ENCODE peak calls at places on chromosomes 5 and 9, in seven cellular contexts. Z, E, M, Q, U, N and S are unnamed samples.

GRCh38 chr5:176540956-176541337 is 3.7 kb upstream of the RNF44 start:
- DNase-seq in Z (no peak), E (no peak), M (no peak), Q (no peak), U (no peak), N (no peak), S (no peak)

GRCh38 chr9:22446589-22446949 is at the start of gene DMRTA1:
- DNase-seq in Z (no peak), E (peak; percentile 94), M (no peak), Q (no peak), U (no peak), N (peak; percentile 87), S (peak; percentile 94)

GRCh38 chr5:42923710-42924109 is 112.0 kb upstream of the SELENOP start:
- DNase-seq in Z (no peak), E (no peak), M (no peak), Q (no peak), U (no peak), N (no peak), S (no peak)

GRCh38 chr9:92247981-92248380 is 45.5 kb downstream of the IARS1 start:
- DNase-seq in Z (peak; percentile 73), E (no peak), M (no peak), Q (no peak), U (no peak), N (no peak), S (no peak)

GRCh38 chr9:107906074-107906473 is 416.5 kb upstream of the KLF4 start:
- DNase-seq in Z (no peak), E (no peak), M (no peak), Q (no peak), U (no peak), N (no peak), S (no peak)

GRCh38 chr5:392431-392988 is 50.5 kb upstream of the EXOC3 start:
- DNase-seq in Z (no peak), E (peak; percentile 66), M (no peak), Q (peak; percentile 49), U (peak; percentile 95), N (peak; percentile 25), S (no peak)

GRCh38 chr5:9173281-9174048 is 372.4 kb downstream of the SEMA5A start:
- DNase-seq in Z (no peak), E (no peak), M (no peak), Q (no peak), U (no peak), N (no peak), S (peak; percentile 50)

GRCh38 chr5:133848306-133848924 is 120.0 kb downstream of the C5orf15 start:
- DNase-seq in Z (peak; percentile 20), E (no peak), M (no peak), Q (no peak), U (no peak), N (peak; percentile 74), S (no peak)

GRCh38 chr5:178341091-178341960 is 108.7 kb upstream of the PHYKPL start:
- DNase-seq in Z (no peak), E (no peak), M (no peak), Q (no peak), U (no peak), N (no peak), S (no peak)

GRCh38 chr9:15622596-15622995 is 69.8 kb downstream of the CCDC171 start:
- DNase-seq in Z (no peak), E (no peak), M (no peak), Q (no peak), U (no peak), N (no peak), S (no peak)

GRCh38 chr9:137740311-137740710 is 121.5 kb downstream of the EHMT1 start:
- DNase-seq in Z (no peak), E (no peak), M (no peak), Q (no peak), U (no peak), N (no peak), S (no peak)

GRCh38 chr5:113866763-113867162 is 353.3 kb downstream of the YTHDC2 start:
- DNase-seq in Z (no peak), E (no peak), M (no peak), Q (no peak), U (no peak), N (no peak), S (no peak)

GRCh38 chr9:134785325-134786108 is 95.1 kb upstream of the FCN2 start:
- DNase-seq in Z (no peak), E (no peak), M (no peak), Q (no peak), U (no peak), N (no peak), S (no peak)

GRCh38 chr9:134781895-134782294 is 98.7 kb upstream of the FCN2 start:
- DNase-seq in Z (no peak), E (no peak), M (peak; percentile 23), Q (peak; percentile 75), U (no peak), N (no peak), S (no peak)

GRCh38 chr9:134782921-134783698 is 97.5 kb upstream of the FCN2 start:
- DNase-seq in Z (no peak), E (no peak), M (no peak), Q (peak; percentile 42), U (peak; percentile 32), N (no peak), S (no peak)

GRCh38 chr9:134784612-134785305 is 95.9 kb upstream of the FCN2 start:
- DNase-seq in Z (no peak), E (no peak), M (no peak), Q (no peak), U (no peak), N (no peak), S (no peak)

DNA sequence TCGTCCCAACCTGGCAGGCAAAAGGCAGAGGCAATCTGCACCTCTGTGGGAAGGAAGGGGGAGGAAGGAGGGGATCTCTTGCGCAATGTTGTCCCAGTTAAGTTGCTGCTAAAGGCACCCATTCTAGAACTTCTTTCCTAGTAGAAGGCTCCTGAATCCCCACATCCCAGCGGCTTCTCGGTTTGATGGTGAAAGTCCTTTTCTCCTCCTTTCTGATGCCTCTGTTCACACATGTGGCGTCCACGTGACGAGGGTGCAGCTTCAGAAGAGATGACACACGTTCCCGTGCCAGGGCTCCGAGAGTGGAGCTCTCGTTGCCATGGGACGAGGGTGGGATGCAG is 96.9 kb upstream of the FCN2 start:
- DNase-seq in Z (no peak), E (no peak), M (no peak), Q (no peak), U (no peak), N (no peak), S (no peak)
- H3K27ac ChIP-seq in Z (no peak overlapping the region), E (no peak overlapping the region), M (no peak overlapping the region), Q (no peak overlapping the region), U (no peak overlapping the region), N (peak overlapping the region; percentile 29), S (peak overlapping the region; percentile 29)

DNA sequence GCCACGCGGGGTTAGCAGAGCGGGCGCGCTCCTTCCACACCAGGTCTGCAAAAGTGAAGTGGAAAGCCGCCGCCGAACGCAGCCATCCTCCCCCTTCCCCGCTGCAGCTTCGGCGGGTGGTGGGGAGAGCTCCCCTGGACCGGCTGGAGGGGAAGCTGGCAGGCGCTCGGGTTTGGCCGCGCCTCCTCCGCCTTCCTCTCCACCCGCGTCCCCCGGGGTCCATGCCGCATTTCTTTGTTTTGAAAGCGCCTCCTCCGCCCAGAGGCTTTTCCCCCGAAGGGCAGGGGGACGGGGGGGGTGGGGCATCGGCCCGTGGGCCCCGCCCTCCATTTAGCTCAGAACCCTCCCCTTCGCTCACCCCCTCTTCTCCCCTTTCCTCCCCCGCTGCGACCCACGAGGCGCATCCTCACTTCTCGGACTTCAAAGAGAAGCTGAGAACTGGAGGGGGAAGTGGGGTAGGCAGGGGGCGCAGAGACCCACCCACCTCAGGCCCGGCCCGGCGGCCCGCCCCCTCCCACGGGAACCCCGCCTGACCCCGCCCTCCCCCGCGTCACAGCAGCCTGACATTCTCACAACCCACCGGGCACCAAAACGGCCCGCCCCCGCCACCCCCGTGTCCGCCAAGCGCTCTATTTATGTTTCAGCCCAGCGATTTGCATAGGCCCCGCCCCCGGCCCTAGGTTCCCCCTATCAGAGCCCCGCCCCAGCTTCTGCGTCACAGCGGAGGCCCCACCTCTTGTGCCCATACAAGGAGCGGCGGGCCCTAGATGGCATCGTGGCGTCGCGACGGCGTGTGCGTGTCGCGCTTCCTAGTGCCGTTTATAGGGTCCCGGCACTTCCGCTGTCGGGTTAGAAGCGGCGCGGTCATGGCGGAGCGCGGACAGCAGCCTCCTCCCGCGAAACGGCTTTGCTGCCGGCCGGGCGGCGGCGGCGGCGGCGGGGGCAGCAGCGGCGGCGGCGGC is at the start of gene ZSWIM6:
- DNase-seq in Z (peak; percentile 85), E (peak; percentile 99), M (peak; percentile 97), Q (peak; percentile 97), U (peak; percentile 62), N (peak; percentile 100), S (peak; percentile 100)
- TF ChIP-seq EP300 in Z (no peak), E (peak; percentile 85), M (no peak), Q (peak; percentile 12), U (no peak), N (peak; percentile 24), S (no peak)

DNA sequence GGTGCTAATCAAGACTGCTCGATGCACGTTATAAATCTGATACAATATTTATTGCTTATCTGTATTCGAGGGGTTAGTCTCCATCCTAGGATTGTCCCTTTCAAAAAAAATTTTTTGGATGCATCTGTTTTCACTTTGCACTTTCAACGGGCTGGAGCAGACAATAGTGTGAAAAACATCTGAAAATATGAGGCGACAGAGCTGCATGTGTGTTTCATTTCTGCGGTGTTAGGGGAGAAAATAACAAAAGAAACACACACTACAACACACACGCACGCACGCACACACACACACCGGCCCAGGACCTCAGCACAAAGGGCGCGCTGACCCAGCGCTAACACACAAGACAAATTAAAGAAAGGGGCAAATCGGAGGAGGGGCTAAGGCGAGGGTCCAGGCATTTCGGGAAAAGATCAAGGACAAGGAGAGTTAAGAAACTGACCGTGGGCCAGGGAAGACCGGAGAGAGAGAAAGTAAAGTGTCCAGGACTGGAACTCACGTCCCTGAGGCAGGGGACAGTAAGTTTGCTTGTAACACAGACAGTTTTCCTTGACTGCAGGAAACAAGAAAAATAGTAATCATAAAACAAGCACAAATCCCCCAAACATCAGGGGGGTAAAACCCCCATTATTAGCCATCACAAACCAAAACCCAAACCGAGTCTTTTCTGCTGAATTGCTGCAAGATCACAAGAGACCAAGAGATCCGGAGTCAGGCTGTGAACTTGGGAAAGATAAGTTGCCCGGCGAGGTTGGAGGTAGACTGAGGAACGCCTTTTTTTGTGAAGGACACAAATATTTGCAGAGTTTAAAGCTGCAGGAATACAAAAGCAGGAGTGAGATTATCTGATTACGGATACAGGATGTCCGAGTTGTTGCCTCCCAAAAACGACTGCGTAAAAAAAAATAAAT is 302.1 kb downstream of the PARP8 start:
- DNase-seq in Z (no peak), E (no peak), M (no peak), Q (peak; percentile 52), U (no peak), N (no peak), S (no peak)
- TF ChIP-seq POLR2AphosphoS5 in Z (no peak), E (no peak), M (no peak), Q (no peak), U (no peak), N (no peak), S (no peak)

GRCh38 chr9:98879958-98880300 is 63.8 kb upstream of the COL15A1 start:
- DNase-seq in Z (no peak), E (no peak), M (no peak), Q (no peak), U (no peak), N (no peak), S (no peak)

GRCh38 chr9:98882569-98882923 is 61.2 kb upstream of the COL15A1 start:
- DNase-seq in Z (no peak), E (no peak), M (no peak), Q (no peak), U (no peak), N (no peak), S (no peak)

GRCh38 chr9:98881356-98881755 is 62.4 kb upstream of the COL15A1 start:
- DNase-seq in Z (no peak), E (no peak), M (no peak), Q (no peak), U (no peak), N (no peak), S (no peak)

GRCh38 chr9:98880311-98881015 is 63.2 kb upstream of the COL15A1 start:
- DNase-seq in Z (no peak), E (peak; percentile 39), M (no peak), Q (no peak), U (no peak), N (no peak), S (no peak)

GRCh38 chr9:98881836-98882568 is 61.7 kb upstream of the COL15A1 start:
- DNase-seq in Z (no peak), E (no peak), M (no peak), Q (no peak), U (no peak), N (no peak), S (no peak)
- H3K27ac ChIP-seq in Z (no peak overlapping the region), E (no peak overlapping the region), M (no peak overlapping the region), Q (no peak overlapping the region), U (no peak overlapping the region), N (peak overlapping the region; percentile 54), S (no peak overlapping the region)